ENCODE peak calls at places on chromosomes 13 and 19, in seven cellular contexts. A, J, V, X, F, R and E are unnamed samples.

GRCh38 chr19:47035127-47035494 is 13.3 kb downstream of the TMEM160 start:
- DNase-seq in A (no peak), J (no peak), V (no peak), X (no peak), F (no peak), R (no peak), E (no peak)

GRCh38 chr19:3315676-3315973 is 50.8 kb upstream of the NFIC start:
- DNase-seq in A (no peak), J (no peak), V (no peak), X (no peak), F (no peak), R (no peak), E (no peak)

GRCh38 chr19:16371540-16371986 is 46.9 kb downstream of the KLF2 start:
- DNase-seq in A (no peak), J (no peak), V (no peak), X (peak), F (peak), R (no peak), E (no peak)

GRCh38 chr13:50127017-50127725 is 111.9 kb downstream of the KCNRG start:
- DNase-seq in A (peak), J (no peak), V (peak), X (peak), F (peak), R (peak), E (no peak)

GRCh38 chr19:39126593-39127187 is 1.1 kb downstream of the PAK4 start:
- DNase-seq in A (peak), J (peak), V (no peak), X (no peak), F (no peak), R (no peak), E (no peak)

GRCh38 chr13:97977376-97977705 is 23.9 kb downstream of the IPO5 start:
- DNase-seq in A (no peak), J (peak), V (no peak), X (no peak), F (no peak), R (no peak), E (no peak)

GRCh38 chr13:38405216-38405615 is 55.6 kb downstream of the UFM1 start:
- DNase-seq in A (no peak), J (no peak), V (no peak), X (no peak), F (no peak), R (no peak), E (no peak)

GRCh38 chr19:9597027-9597426 is 12.7 kb upstream of the ZNF121 start:
- DNase-seq in A (no peak), J (peak), V (no peak), X (no peak), F (no peak), R (no peak), E (no peak)

GRCh38 chr19:12858041-12858928 is 20.0 kb downstream of the MAST1 start:
- DNase-seq in A (no peak), J (no peak), V (no peak), X (no peak), F (no peak), R (no peak), E (no peak)

GRCh38 chr13:106117035-106117434 is 418.4 kb downstream of the EFNB2 start:
- DNase-seq in A (no peak), J (peak), V (no peak), X (no peak), F (no peak), R (no peak), E (no peak)

GRCh38 chr13:106232680-106233079 is 302.8 kb downstream of the EFNB2 start:
- DNase-seq in A (no peak), J (no peak), V (no peak), X (no peak), F (no peak), R (no peak), E (no peak)

GRCh38 chr13:42707596-42707995 is 73.8 kb upstream of the FAM216B start:
- DNase-seq in A (no peak), J (no peak), V (no peak), X (no peak), F (no peak), R (no peak), E (no peak)

GRCh38 chr13:51425410-51426042 is 27.3 kb downstream of the INTS6 start:
- DNase-seq in A (peak), J (no peak), V (no peak), X (no peak), F (no peak), R (no peak), E (no peak)

GRCh38 chr19:3556978-3557460 is 367 bp downstream of the MFSD12 start:
- DNase-seq in A (peak), J (peak), V (no peak), X (peak), F (no peak), R (no peak), E (no peak)

GRCh38 chr19:54455786-54456422 is 6.9 kb downstream of the LENG8 start:
- DNase-seq in A (peak), J (no peak), V (no peak), X (no peak), F (no peak), R (no peak), E (no peak)

GRCh38 chr19:47096721-47097120 is 16.9 kb downstream of the ZC3H4 start:
- DNase-seq in A (no peak), J (no peak), V (peak), X (no peak), F (peak), R (no peak), E (no peak)

GRCh38 chr19:6551091-6551490 is 20.3 kb downstream of the TNFSF9 start:
- DNase-seq in A (no peak), J (no peak), V (no peak), X (no peak), F (no peak), R (no peak), E (no peak)

GRCh38 chr19:49333426-49334288 is 1.5 kb upstream of the CD37 start:
- DNase-seq in A (no peak), J (no peak), V (no peak), X (peak), F (no peak), R (no peak), E (no peak)

GRCh38 chr19:11377237-11377636 is 2.8 kb downstream of the SWSAP1 start:
- DNase-seq in A (peak), J (peak), V (no peak), X (no peak), F (no peak), R (no peak), E (peak)

GRCh38 chr13:110121312-110122083 is 185.5 kb downstream of the COL4A1 start:
- DNase-seq in A (no peak), J (no peak), V (no peak), X (no peak), F (no peak), R (no peak), E (no peak)

GRCh38 chr19:44587863-44588752 is 25.3 kb upstream of the IGSF23 start:
- DNase-seq in A (peak), J (peak), V (peak), X (no peak), F (no peak), R (no peak), E (no peak)
- H3K27ac ChIP-seq in A (peak), J (peak), V (peak), X (no peak), F (peak), R (no peak), E (no peak)

GRCh38 chr13:48275507-48275906 is 28.0 kb upstream of the RB1 start:
- DNase-seq in A (no peak), J (no peak), V (no peak), X (no peak), F (no peak), R (no peak), E (no peak)
- TF ChIP-seq CTCF in A (no peak), J (no peak), V (no peak), X (no peak), F (no peak), R (no peak), E (no peak)

GRCh38 chr13:71704650-71705049 is 162.4 kb downstream of the DACH1 start:
- DNase-seq in A (no peak), J (no peak), V (no peak), X (no peak), F (no peak), R (no peak), E (no peak)

GRCh38 chr13:71703145-71703544 is 163.9 kb downstream of the DACH1 start:
- DNase-seq in A (no peak), J (no peak), V (no peak), X (no peak), F (no peak), R (no peak), E (no peak)

GRCh38 chr13:71695662-71696061 is 171.3 kb downstream of the DACH1 start:
- DNase-seq in A (no peak), J (peak), V (no peak), X (no peak), F (no peak), R (no peak), E (no peak)

GRCh38 chr13:71702253-71702652 is 164.8 kb downstream of the DACH1 start:
- DNase-seq in A (no peak), J (no peak), V (no peak), X (no peak), F (no peak), R (no peak), E (no peak)

GRCh38 chr13:71699342-71699741 is 167.7 kb downstream of the DACH1 start:
- DNase-seq in A (no peak), J (no peak), V (no peak), X (no peak), F (no peak), R (no peak), E (no peak)
- H3K27ac ChIP-seq in A (no peak), J (no peak), V (no peak), X (no peak), F (no peak), R (no peak), E (no peak)

GRCh38 chr13:99463998-99464397 is 37.3 kb upstream of the TM9SF2 start:
- DNase-seq in A (no peak), J (no peak), V (no peak), X (no peak), F (no peak), R (no peak), E (no peak)

GRCh38 chr13:99454518-99455183 is 46.6 kb upstream of the TM9SF2 start:
- DNase-seq in A (no peak), J (no peak), V (no peak), X (no peak), F (no peak), R (no peak), E (no peak)

GRCh38 chr13:99464441-99464949 is 36.8 kb upstream of the TM9SF2 start:
- DNase-seq in A (peak), J (no peak), V (no peak), X (no peak), F (no peak), R (no peak), E (no peak)

DNA sequence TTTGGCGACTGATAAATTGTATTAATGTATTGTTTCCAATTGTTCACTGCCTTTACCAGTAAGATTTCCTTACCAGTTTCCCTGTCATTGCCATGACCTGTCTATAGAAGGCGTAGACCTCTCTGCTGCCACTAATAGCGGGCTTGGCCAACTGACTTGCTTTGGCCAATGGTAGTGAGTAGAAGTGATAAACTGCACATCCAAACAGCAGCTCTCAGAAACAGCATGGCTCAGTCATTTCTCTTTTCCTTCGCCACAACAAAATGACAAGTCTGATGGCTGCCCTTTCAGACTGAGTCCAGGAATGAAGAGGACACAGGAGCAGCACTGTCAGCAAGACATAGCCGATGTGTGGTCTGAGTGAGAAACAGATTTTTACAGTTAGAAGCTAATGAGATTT is 42.2 kb upstream of the TM9SF2 start:
- DNase-seq in A (no peak), J (no peak), V (no peak), X (no peak), F (no peak), R (no peak), E (no peak)
- TF ChIP-seq CTCF in A (no peak), J (no peak), V (no peak), X (no peak), F (no peak), R (no peak), E (no peak)